ENCODE peak calls at places on chromosomes 3 and 15, in six cellular contexts. One of them, this sample, is unnamed.

GRCh38 chr3:40044487-40044886 is 235.1 kb downstream of the MYRIP start:
- DNase-seq in upper lobe of right lung: no peak
- DNase-seq in heart right ventricle: no peak
- DNase-seq in A549: no peak
- DNase-seq in fibroblast of villous mesenchyme: peak
- DNase-seq in WTC11: no peak
- DNase-seq in this sample: peak

GRCh38 chr15:99568548-99569352 is 3.0 kb downstream of the MEF2A start:
- DNase-seq in WTC11: no peak
- DNase-seq in A549: no peak
- DNase-seq in upper lobe of right lung: no peak
- DNase-seq in heart right ventricle: no peak
- DNase-seq in fibroblast of villous mesenchyme: no peak
- DNase-seq in this sample: no peak

GRCh38 chr15:67164401-67164791 is 90.1 kb downstream of the AAGAB start:
- DNase-seq in WTC11: no peak
- DNase-seq in heart right ventricle: no peak
- DNase-seq in A549: no peak
- DNase-seq in fibroblast of villous mesenchyme: no peak
- DNase-seq in upper lobe of right lung: peak
- DNase-seq in this sample: peak

GRCh38 chr3:121436641-121437040 is 109.1 kb downstream of the POLQ start:
- DNase-seq in heart right ventricle: no peak
- DNase-seq in A549: no peak
- DNase-seq in WTC11: no peak
- DNase-seq in fibroblast of villous mesenchyme: no peak
- DNase-seq in upper lobe of right lung: no peak
- DNase-seq in this sample: peak

GRCh38 chr3:124859025-124859424 is 28.1 kb downstream of the ITGB5 start:
- DNase-seq in heart right ventricle: no peak
- DNase-seq in A549: peak
- DNase-seq in upper lobe of right lung: no peak
- DNase-seq in fibroblast of villous mesenchyme: peak
- DNase-seq in WTC11: no peak
- DNase-seq in this sample: peak

GRCh38 chr15:65757256-65757655 is 34.8 kb downstream of the DENND4A start:
- DNase-seq in A549: no peak
- DNase-seq in fibroblast of villous mesenchyme: peak
- DNase-seq in WTC11: no peak
- DNase-seq in heart right ventricle: no peak
- DNase-seq in upper lobe of right lung: no peak
- DNase-seq in this sample: no peak

GRCh38 chr3:58293516-58293915 is 12.5 kb upstream of the RPP14 start:
- DNase-seq in WTC11: no peak
- DNase-seq in upper lobe of right lung: no peak
- DNase-seq in A549: no peak
- DNase-seq in fibroblast of villous mesenchyme: no peak
- DNase-seq in heart right ventricle: no peak
- DNase-seq in this sample: no peak

GRCh38 chr3:69865920-69866679 is 126.8 kb downstream of the MITF start:
- DNase-seq in WTC11: peak
- DNase-seq in upper lobe of right lung: peak
- DNase-seq in fibroblast of villous mesenchyme: peak
- DNase-seq in heart right ventricle: peak
- DNase-seq in A549: peak
- DNase-seq in this sample: peak

GRCh38 chr3:23776352-23776891 is 29.3 kb upstream of the UBE2E1 start:
- DNase-seq in heart right ventricle: no peak
- DNase-seq in fibroblast of villous mesenchyme: peak
- DNase-seq in A549: no peak
- DNase-seq in WTC11: no peak
- DNase-seq in upper lobe of right lung: no peak
- DNase-seq in this sample: peak

GRCh38 chr3:149970716-149971402 is at the start of gene PFN2:
- DNase-seq in upper lobe of right lung: peak
- DNase-seq in WTC11: peak
- DNase-seq in fibroblast of villous mesenchyme: peak
- DNase-seq in A549: peak
- DNase-seq in heart right ventricle: peak
- DNase-seq in this sample: peak

GRCh38 chr15:62125763-62126162 is 39.3 kb downstream of the C2CD4B start:
- DNase-seq in upper lobe of right lung: no peak
- DNase-seq in WTC11: no peak
- DNase-seq in A549: peak
- DNase-seq in heart right ventricle: no peak
- DNase-seq in fibroblast of villous mesenchyme: peak
- DNase-seq in this sample: peak

GRCh38 chr15:80234883-80235282 is 17.1 kb downstream of the CTXND1 start:
- DNase-seq in A549: peak
- DNase-seq in heart right ventricle: no peak
- DNase-seq in WTC11: peak
- DNase-seq in fibroblast of villous mesenchyme: peak
- DNase-seq in upper lobe of right lung: no peak
- DNase-seq in this sample: peak

GRCh38 chr15:90294601-90295269 is 29.3 kb downstream of the NGRN start:
- DNase-seq in heart right ventricle: no peak
- DNase-seq in fibroblast of villous mesenchyme: no peak
- DNase-seq in upper lobe of right lung: no peak
- DNase-seq in A549: no peak
- DNase-seq in WTC11: peak
- DNase-seq in this sample: no peak

GRCh38 chr3:138434875-138435772 is 708 bp downstream of the ESYT3 start:
- DNase-seq in WTC11: peak
- DNase-seq in heart right ventricle: no peak
- DNase-seq in upper lobe of right lung: peak
- DNase-seq in fibroblast of villous mesenchyme: no peak
- DNase-seq in A549: peak
- DNase-seq in this sample: no peak

GRCh38 chr3:143484851-143485512 is 363.3 kb downstream of the SLC9A9 start:
- DNase-seq in upper lobe of right lung: no peak
- DNase-seq in A549: peak
- DNase-seq in fibroblast of villous mesenchyme: no peak
- DNase-seq in heart right ventricle: no peak
- DNase-seq in WTC11: no peak
- DNase-seq in this sample: no peak

GRCh38 chr15:64247906-64248541 is 85.2 kb upstream of the PPIB start:
- DNase-seq in upper lobe of right lung: no peak
- DNase-seq in fibroblast of villous mesenchyme: peak
- DNase-seq in A549: peak
- DNase-seq in heart right ventricle: no peak
- DNase-seq in WTC11: no peak
- DNase-seq in this sample: peak

GRCh38 chr15:33860749-33861148 is 107.5 kb upstream of the CHRM5 start:
- DNase-seq in WTC11: no peak
- DNase-seq in upper lobe of right lung: no peak
- DNase-seq in heart right ventricle: no peak
- DNase-seq in fibroblast of villous mesenchyme: peak
- DNase-seq in A549: no peak
- DNase-seq in this sample: peak

GRCh38 chr3:184198509-184198908 is 12.5 kb downstream of the ABCF3 start:
- DNase-seq in WTC11: no peak
- DNase-seq in fibroblast of villous mesenchyme: no peak
- DNase-seq in upper lobe of right lung: no peak
- DNase-seq in A549: no peak
- DNase-seq in heart right ventricle: no peak
- DNase-seq in this sample: no peak

GRCh38 chr3:126267169-126267975 is 87.0 kb upstream of the ALDH1L1 start:
- DNase-seq in upper lobe of right lung: peak
- DNase-seq in heart right ventricle: peak
- DNase-seq in WTC11: peak
- DNase-seq in A549: peak
- DNase-seq in fibroblast of villous mesenchyme: peak
- DNase-seq in this sample: peak

GRCh38 chr3:112083239-112083638 is 3.0 kb upstream of the C3orf52 start:
- DNase-seq in fibroblast of villous mesenchyme: no peak
- DNase-seq in WTC11: no peak
- DNase-seq in A549: no peak
- DNase-seq in upper lobe of right lung: no peak
- DNase-seq in heart right ventricle: no peak
- DNase-seq in this sample: no peak

GRCh38 chr3:41224120-41224806 is 25.0 kb downstream of the CTNNB1 start:
- DNase-seq in heart right ventricle: no peak
- DNase-seq in WTC11: no peak
- DNase-seq in A549: no peak
- DNase-seq in upper lobe of right lung: no peak
- DNase-seq in fibroblast of villous mesenchyme: peak
- DNase-seq in this sample: peak
- TF ChIP-seq CTCF in heart right ventricle: no peak
- TF ChIP-seq CTCF in WTC11: no peak
- TF ChIP-seq CTCF in A549: no peak
- TF ChIP-seq CTCF in upper lobe of right lung: no peak
- TF ChIP-seq CTCF in fibroblast of villous mesenchyme: no peak
- TF ChIP-seq CTCF in this sample: no peak

GRCh38 chr3:194339356-194339755 is 11.8 kb downstream of the CPN2 start:
- DNase-seq in upper lobe of right lung: no peak
- DNase-seq in fibroblast of villous mesenchyme: no peak
- DNase-seq in WTC11: peak
- DNase-seq in A549: no peak
- DNase-seq in heart right ventricle: no peak
- DNase-seq in this sample: no peak
- TF ChIP-seq CTCF in upper lobe of right lung: no peak
- TF ChIP-seq CTCF in fibroblast of villous mesenchyme: no peak
- TF ChIP-seq CTCF in WTC11: peak
- TF ChIP-seq CTCF in A549: no peak
- TF ChIP-seq CTCF in heart right ventricle: no peak
- TF ChIP-seq CTCF in this sample: peak

GRCh38 chr15:36831125-36831914 is 251.9 kb downstream of the CDIN1 start:
- DNase-seq in WTC11: no peak
- DNase-seq in heart right ventricle: no peak
- DNase-seq in fibroblast of villous mesenchyme: no peak
- DNase-seq in A549: no peak
- DNase-seq in upper lobe of right lung: no peak
- DNase-seq in this sample: peak
- TF ChIP-seq CTCF in WTC11: no peak
- TF ChIP-seq CTCF in heart right ventricle: no peak
- TF ChIP-seq CTCF in fibroblast of villous mesenchyme: no peak
- TF ChIP-seq CTCF in A549: no peak
- TF ChIP-seq CTCF in upper lobe of right lung: no peak
- TF ChIP-seq CTCF in this sample: no peak

DNA sequence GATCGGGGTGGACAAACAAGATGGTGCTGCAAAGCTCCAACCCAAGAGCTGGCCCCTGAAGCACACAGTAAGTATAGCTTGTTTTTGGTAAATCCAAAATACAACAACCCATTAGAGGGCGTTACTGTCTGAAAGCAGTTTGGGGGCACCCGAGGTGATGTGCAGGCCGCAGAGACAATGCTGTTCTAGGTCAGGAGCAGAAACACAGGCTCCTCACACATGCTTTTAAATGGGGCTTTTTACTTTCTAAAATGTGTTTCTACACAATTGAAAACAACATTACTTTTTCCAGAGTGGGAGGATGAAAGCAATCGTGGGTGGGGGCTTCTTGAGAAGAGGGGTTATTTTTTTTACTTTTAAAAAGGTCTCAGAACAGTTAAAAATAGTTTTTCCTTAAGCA is 1029.3 kb upstream of the CFAP20DC start:
- DNase-seq in upper lobe of right lung: no peak
- DNase-seq in heart right ventricle: no peak
- DNase-seq in fibroblast of villous mesenchyme: no peak
- DNase-seq in WTC11: peak
- DNase-seq in A549: no peak
- DNase-seq in this sample: no peak
- TF ChIP-seq CTCF in upper lobe of right lung: no peak
- TF ChIP-seq CTCF in heart right ventricle: no peak
- TF ChIP-seq CTCF in fibroblast of villous mesenchyme: no peak
- TF ChIP-seq CTCF in WTC11: no peak
- TF ChIP-seq CTCF in A549: no peak
- TF ChIP-seq CTCF in this sample: no peak

GRCh38 chr3:123809597-123809996 is 74.5 kb downstream of the MYLK start:
- DNase-seq in fibroblast of villous mesenchyme: no peak
- DNase-seq in upper lobe of right lung: no peak
- DNase-seq in WTC11: no peak
- DNase-seq in A549: no peak
- DNase-seq in heart right ventricle: no peak
- DNase-seq in this sample: peak

GRCh38 chr3:123808812-123809211 is 75.3 kb downstream of the MYLK start:
- DNase-seq in upper lobe of right lung: no peak
- DNase-seq in heart right ventricle: no peak
- DNase-seq in WTC11: no peak
- DNase-seq in fibroblast of villous mesenchyme: no peak
- DNase-seq in A549: no peak
- DNase-seq in this sample: no peak

GRCh38 chr3:123805504-123805903 is 78.6 kb downstream of the MYLK start:
- DNase-seq in fibroblast of villous mesenchyme: no peak
- DNase-seq in WTC11: no peak
- DNase-seq in upper lobe of right lung: no peak
- DNase-seq in heart right ventricle: no peak
- DNase-seq in A549: no peak
- DNase-seq in this sample: no peak

GRCh38 chr3:123804676-123805075 is 79.5 kb downstream of the MYLK start:
- DNase-seq in heart right ventricle: no peak
- DNase-seq in WTC11: no peak
- DNase-seq in fibroblast of villous mesenchyme: no peak
- DNase-seq in upper lobe of right lung: no peak
- DNase-seq in A549: no peak
- DNase-seq in this sample: no peak

GRCh38 chr3:123807820-123808219 is 76.3 kb downstream of the MYLK start:
- DNase-seq in upper lobe of right lung: no peak
- DNase-seq in WTC11: no peak
- DNase-seq in fibroblast of villous mesenchyme: no peak
- DNase-seq in A549: peak
- DNase-seq in heart right ventricle: no peak
- DNase-seq in this sample: peak
- TF ChIP-seq CTCF in upper lobe of right lung: no peak
- TF ChIP-seq CTCF in WTC11: no peak
- TF ChIP-seq CTCF in fibroblast of villous mesenchyme: no peak
- TF ChIP-seq CTCF in A549: no peak
- TF ChIP-seq CTCF in heart right ventricle: no peak
- TF ChIP-seq CTCF in this sample: no peak

GRCh38 chr15:25862087-25862468 is 1.0 kb downstream of the ATP10A start:
- DNase-seq in WTC11: no peak
- DNase-seq in upper lobe of right lung: peak
- DNase-seq in heart right ventricle: no peak
- DNase-seq in fibroblast of villous mesenchyme: no peak
- DNase-seq in A549: peak
- DNase-seq in this sample: no peak

GRCh38 chr15:25863968-25864580 is 947 bp upstream of the ATP10A start:
- DNase-seq in fibroblast of villous mesenchyme: no peak
- DNase-seq in A549: no peak
- DNase-seq in upper lobe of right lung: no peak
- DNase-seq in WTC11: no peak
- DNase-seq in heart right ventricle: no peak
- DNase-seq in this sample: no peak

GRCh38 chr15:25862469-25863066 is 559 bp downstream of the ATP10A start:
- DNase-seq in A549: peak
- DNase-seq in fibroblast of villous mesenchyme: no peak
- DNase-seq in heart right ventricle: no peak
- DNase-seq in upper lobe of right lung: peak
- DNase-seq in WTC11: peak
- DNase-seq in this sample: peak

GRCh38 chr15:25864966-25865365 is 1.8 kb upstream of the ATP10A start:
- DNase-seq in upper lobe of right lung: no peak
- DNase-seq in fibroblast of villous mesenchyme: no peak
- DNase-seq in heart right ventricle: no peak
- DNase-seq in A549: no peak
- DNase-seq in WTC11: no peak
- DNase-seq in this sample: no peak

GRCh38 chr15:25863067-25863967 is at the start of gene ATP10A:
- DNase-seq in heart right ventricle: peak
- DNase-seq in WTC11: peak
- DNase-seq in A549: peak
- DNase-seq in upper lobe of right lung: peak
- DNase-seq in fibroblast of villous mesenchyme: peak
- DNase-seq in this sample: no peak
- TF ChIP-seq CTCF in heart right ventricle: no peak
- TF ChIP-seq CTCF in WTC11: no peak
- TF ChIP-seq CTCF in A549: no peak
- TF ChIP-seq CTCF in upper lobe of right lung: no peak
- TF ChIP-seq CTCF in fibroblast of villous mesenchyme: no peak
- TF ChIP-seq CTCF in this sample: no peak